ENCODE peak calls at places on chromosomes 5 and 9, in ten cellular contexts. A, K, D, Y, J, H, Z, C, R and M are unnamed samples.

GRCh38 chr9:24351952-24352351 is 193.7 kb downstream of the IZUMO3 start:
- DNase-seq in Z (no peak), C (no peak), J (no peak), A (no peak), Y (no peak), K (no peak), D (no peak), H (no peak), R (no peak), M (no peak)

GRCh38 chr5:154058055-154059038 is 19.6 kb downstream of the MFAP3 start:
- DNase-seq in A (no peak), K (no peak), H (peak; percentile 26), J (no peak), C (no peak), Y (no peak), D (peak; percentile 75), R (no peak), Z (no peak), M (no peak)

GRCh38 chr5:39400711-39401385 is 23.9 kb downstream of the DAB2 start:
- DNase-seq in D (no peak), J (no peak), A (no peak), Z (no peak), R (peak; percentile 24), C (no peak), Y (no peak), H (no peak), K (no peak), M (no peak)

GRCh38 chr9:126857261-126857960 is 3.0 kb upstream of the ZBTB34 start:
- DNase-seq in A (no peak), Z (no peak), R (no peak), Y (no peak), D (peak; percentile 78), J (peak; percentile 63), C (no peak), H (no peak), K (no peak), M (no peak)

GRCh38 chr9:34591911-34592866 is 2.7 kb upstream of the CNTFR start:
- DNase-seq in D (no peak), C (no peak), J (no peak), R (no peak), Z (no peak), K (no peak), A (no peak), H (no peak), Y (no peak), M (no peak)

GRCh38 chr5:137724251-137724650 is 11.6 kb downstream of the KLHL3 start:
- DNase-seq in A (no peak), Z (no peak), R (no peak), C (no peak), J (no peak), D (no peak), H (no peak), Y (no peak), K (no peak), M (no peak)

GRCh38 chr9:138099803-138100598 is 222.4 kb downstream of the CACNA1B start:
- DNase-seq in C (no peak), J (no peak), R (no peak), Z (no peak), Y (peak; percentile 19), D (peak; percentile 14), A (no peak), K (no peak), H (no peak), M (no peak)

GRCh38 chr9:111904889-111905288 is 8.3 kb downstream of the UGCG start:
- DNase-seq in Z (no peak), Y (no peak), J (no peak), C (no peak), K (no peak), R (no peak), D (no peak), A (no peak), H (no peak), M (no peak)

GRCh38 chr9:100938507-100938906 is 90.0 kb upstream of the PLPPR1 start:
- DNase-seq in H (no peak), D (no peak), Y (no peak), J (no peak), A (no peak), K (no peak), C (no peak), R (no peak), Z (no peak), M (no peak)

GRCh38 chr9:114718801-114719221 is 36.8 kb upstream of the TEX48 start:
- DNase-seq in A (no peak), R (no peak), K (no peak), J (no peak), Z (peak; percentile 22), Y (no peak), D (peak; percentile 59), H (peak; percentile 35), C (no peak), M (no peak)

GRCh38 chr9:26746357-26747072 is 146.1 kb downstream of the CAAP1 start:
- DNase-seq in R (peak; percentile 70), C (peak; percentile 46), D (no peak), J (no peak), Y (no peak), Z (peak; percentile 3), A (no peak), H (no peak), K (no peak), M (no peak)

GRCh38 chr5:119288364-119289047 is 67.3 kb upstream of the TNFAIP8 start:
- DNase-seq in Z (no peak), R (no peak), A (no peak), C (no peak), J (no peak), K (no peak), Y (no peak), H (no peak), D (no peak), M (no peak)

GRCh38 chr5:78473747-78474146 is 113.3 kb downstream of the SCAMP1 start:
- DNase-seq in R (no peak), J (no peak), C (no peak), K (no peak), Z (no peak), D (no peak), A (no peak), H (no peak), Y (no peak), M (no peak)

GRCh38 chr9:76866689-76867088 is 39.2 kb downstream of the PRUNE2 start:
- DNase-seq in A (no peak), Y (no peak), D (no peak), H (no peak), K (no peak), Z (no peak), R (no peak), C (no peak), J (no peak), M (peak; percentile 59)
- TF ChIP-seq POLR2AphosphoS5 in A (peak; percentile 51), Y (peak; percentile 75), D (no peak), H (peak; percentile 43), K (no peak), Z (no peak), R (no peak), C (no peak), J (no peak), M (no peak)

GRCh38 chr5:172790496-172790889 is 19.5 kb upstream of the DUSP1 start:
- DNase-seq in Z (no peak), Y (no peak), K (no peak), D (no peak), A (no peak), H (no peak), J (no peak), C (no peak), R (no peak), M (no peak)

GRCh38 chr5:172791726-172792445 is 20.9 kb upstream of the DUSP1 start:
- DNase-seq in A (no peak), H (no peak), R (no peak), Y (no peak), D (no peak), J (no peak), Z (no peak), K (no peak), C (no peak), M (no peak)

GRCh38 chr5:172791291-172791690 is 20.3 kb upstream of the DUSP1 start:
- DNase-seq in C (no peak), H (no peak), R (no peak), A (peak; percentile 66), K (no peak), D (no peak), J (no peak), Y (no peak), Z (no peak), M (no peak)

GRCh38 chr5:172788771-172789686 is 18.0 kb upstream of the DUSP1 start:
- DNase-seq in K (peak; percentile 87), J (no peak), C (no peak), A (peak; percentile 84), D (peak; percentile 76), Y (no peak), Z (peak; percentile 92), R (peak; percentile 85), H (peak; percentile 73), M (no peak)

GRCh38 chr5:172789687-172790495 is 18.9 kb upstream of the DUSP1 start:
- DNase-seq in C (no peak), J (no peak), D (no peak), K (no peak), Z (no peak), R (no peak), Y (no peak), H (no peak), A (peak; percentile 65), M (no peak)
- H3K4me1 ChIP-seq in C (no peaks in the 10 kb centered on the region), J (peaks cover 5% of the 10 kb centered on the region), D (peaks cover 52% of the 10 kb centered on the region), K (peaks cover 80% of the 10 kb centered on the region), Z (peaks cover 46% of the 10 kb centered on the region), R (peaks cover 97% of the 10 kb centered on the region), Y (no peaks in the 10 kb centered on the region), H (peaks cover 28% of the 10 kb centered on the region), A (peaks cover 38% of the 10 kb centered on the region), M (peaks cover 56% of the 10 kb centered on the region)

DNA sequence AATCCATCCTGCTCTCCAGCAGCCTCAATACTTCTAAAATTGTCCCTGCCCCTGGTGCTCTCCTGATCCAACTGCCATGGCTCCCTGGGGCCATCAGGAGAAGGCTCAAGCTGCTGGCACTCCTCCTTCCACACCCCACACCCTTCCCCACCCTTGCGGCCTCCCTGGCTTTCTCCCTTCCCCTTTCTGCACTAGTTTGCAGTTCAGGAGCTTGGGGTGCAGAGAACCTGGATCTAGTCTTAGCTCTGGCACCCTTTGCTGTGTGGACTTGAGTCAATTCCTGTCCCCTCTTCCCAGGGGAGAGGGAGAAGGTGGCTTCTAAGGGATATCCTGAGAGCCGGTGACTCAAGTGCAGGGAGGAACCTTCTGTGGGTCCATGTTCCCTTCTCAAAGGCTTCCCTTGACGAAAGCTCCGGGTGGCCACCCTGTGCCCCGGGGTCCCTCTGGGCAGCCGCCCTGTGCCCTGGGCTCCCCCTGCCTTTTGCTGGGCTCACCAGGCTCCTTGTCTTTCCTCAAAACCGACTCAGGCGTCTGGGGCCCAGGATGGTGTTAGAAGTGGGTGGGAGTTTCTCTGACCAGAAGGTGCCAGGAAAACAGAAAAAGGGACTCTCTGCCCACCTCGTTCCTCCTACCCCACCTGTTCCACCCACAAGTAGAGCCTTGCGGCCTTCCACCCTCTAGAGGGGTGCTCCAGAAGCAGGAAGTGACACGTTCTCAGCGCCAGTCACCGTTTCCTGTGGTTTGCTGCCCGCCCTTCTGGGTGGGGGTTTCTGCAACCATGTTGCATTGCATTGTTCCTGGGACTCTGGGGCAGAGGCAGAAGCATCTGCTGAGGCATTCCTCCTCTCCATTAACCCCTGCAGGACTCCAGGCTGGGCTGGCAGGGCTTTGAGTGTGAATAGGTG is 15.0 kb downstream of the GLIPR2 start:
- DNase-seq in H (peak; percentile 81), J (no peak), Z (no peak), C (no peak), D (peak; percentile 65), A (peak; percentile 79), R (no peak), Y (no peak), K (peak; percentile 98), M (no peak)
- TF ChIP-seq POLR2AphosphoS5 in H (peak; percentile 33), J (peak; percentile 34), Z (no peak), C (no peak), D (no peak), A (peak; percentile 25), R (no peak), Y (no peak), K (peak; percentile 96), M (no peak)

GRCh38 chr5:149747141-149747832 is 17.2 kb downstream of the PPARGC1B start:
- DNase-seq in H (peak; percentile 94), D (peak; percentile 90), A (peak; percentile 64), C (no peak), Y (no peak), K (no peak), Z (no peak), R (no peak), J (peak; percentile 67), M (no peak)
- H3K4me1 ChIP-seq in H (peaks cover 86% of the 10 kb centered on the region), D (peaks cover 68% of the 10 kb centered on the region), A (peaks cover 59% of the 10 kb centered on the region), C (peaks cover 3% of the 10 kb centered on the region), Y (no peaks in the 10 kb centered on the region), K (peaks cover 26% of the 10 kb centered on the region), Z (peaks cover 20% of the 10 kb centered on the region), R (peaks cover 32% of the 10 kb centered on the region), J (no peaks in the 10 kb centered on the region), M (no peaks in the 10 kb centered on the region)